ENCODE peak calls at places on chromosomes 3 and 15, in seven cellular contexts. D, Y, P, K, Z, S and R are unnamed samples.

GRCh38 chr3:89287902-89288520 is 180.6 kb downstream of the EPHA3 start:
- DNase-seq in Z (no peak), P (no peak), S (no peak), K (no peak), Y (no peak), D (no peak), R (no peak)

GRCh38 chr15:38035701-38036100 is 101.3 kb downstream of the TMCO5A start:
- DNase-seq in Y (no peak), P (no peak), D (no peak), K (no peak), Z (no peak), S (no peak), R (no peak)

GRCh38 chr15:99683000-99683670 is 50.1 kb downstream of the LYSMD4 start:
- DNase-seq in D (no peak), P (no peak), K (no peak), Y (no peak), Z (no peak), S (no peak), R (no peak)

GRCh38 chr3:127688022-127688415 is 15.3 kb downstream of the ABTB1 start:
- DNase-seq in K (no peak), P (peak), S (no peak), D (no peak), Z (no peak), Y (no peak), R (no peak)

GRCh38 chr3:155308831-155309230 is 15.3 kb upstream of the STRIT1 start:
- DNase-seq in Z (no peak), S (no peak), P (no peak), K (no peak), D (no peak), Y (no peak), R (no peak)

GRCh38 chr3:83934208-83935150 is 1024.3 kb upstream of the CADM2 start:
- DNase-seq in D (no peak), P (no peak), S (peak), K (no peak), Z (no peak), Y (no peak), R (no peak)

GRCh38 chr15:43253431-43254403 is 13.0 kb downstream of the TGM5 start:
- DNase-seq in Y (no peak), D (no peak), K (no peak), S (peak), Z (no peak), P (no peak), R (no peak)

GRCh38 chr15:35728176-35728938 is 182.4 kb upstream of the DPH6 start:
- DNase-seq in Y (no peak), P (no peak), Z (no peak), K (no peak), D (no peak), S (no peak), R (no peak)

GRCh38 chr3:195774917-195775316 is 36.8 kb downstream of the MUC4 start:
- DNase-seq in Z (no peak), P (no peak), K (peak), D (peak), S (no peak), Y (no peak), R (no peak)

DNA sequence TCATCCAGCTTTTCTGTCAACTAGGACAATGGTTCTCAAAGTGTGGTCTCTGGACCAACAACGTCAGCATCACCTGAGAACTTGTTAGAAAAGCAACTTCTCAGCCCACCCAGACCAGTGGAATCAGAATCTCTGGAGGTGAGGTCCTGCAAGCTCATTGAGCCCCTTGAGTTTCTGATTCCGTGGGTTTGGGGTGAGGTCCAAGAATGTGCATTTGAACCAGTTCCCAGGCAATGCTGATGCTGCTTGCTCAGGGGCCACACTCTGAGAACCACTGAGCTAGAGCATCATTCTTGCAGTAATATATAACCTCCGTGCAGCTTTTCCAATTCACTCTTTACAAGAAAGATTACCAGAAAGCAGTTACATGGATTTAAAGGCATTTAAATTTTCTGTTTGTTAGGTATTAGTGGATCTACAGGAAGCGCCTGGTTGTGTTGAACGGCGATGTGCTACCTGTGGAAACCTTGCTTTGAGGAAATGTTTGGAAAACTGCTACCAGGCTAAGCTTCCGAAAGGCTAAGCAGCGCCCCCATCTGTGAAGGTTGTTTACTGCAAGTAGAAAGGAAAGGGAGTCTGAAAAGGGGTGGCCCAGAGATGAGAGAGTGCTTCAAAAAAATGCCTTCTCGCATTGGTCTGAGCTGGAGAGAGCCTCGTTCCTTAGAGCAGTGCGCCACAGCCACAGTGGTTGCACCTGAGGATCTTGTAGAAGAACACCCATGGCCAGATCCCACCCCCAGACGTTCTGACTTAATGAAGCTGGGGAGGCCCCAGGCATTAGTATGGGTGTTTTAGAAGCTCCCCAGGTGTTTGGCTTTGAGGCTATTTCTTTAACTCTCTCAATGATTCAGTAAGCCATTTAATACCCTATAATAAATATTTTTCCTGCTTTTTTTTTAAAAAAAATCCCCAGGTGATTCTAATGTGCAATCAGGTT is 50.0 kb downstream of the RLBP1 start:
- DNase-seq in Y (no peak), Z (no peak), D (peak), S (no peak), P (no peak), K (peak), R (no peak)
- TF ChIP-seq POLR2AphosphoS5 in Y (no peak), Z (no peak), D (no peak), S (no peak), P (no peak), K (no peak), R (no peak)

GRCh38 chr3:115211810-115212492 is 64.9 kb upstream of the ZBTB20 start:
- DNase-seq in Y (no peak), S (no peak), D (no peak), K (no peak), Z (no peak), P (no peak), R (no peak)
- TF ChIP-seq POLR2AphosphoS5 in Y (no peak), S (no peak), D (no peak), K (no peak), Z (no peak), P (no peak), R (no peak)

GRCh38 chr3:179652467-179653105 is at the start of gene USP13:
- DNase-seq in K (peak), S (no peak), D (peak), Y (no peak), P (peak), Z (peak), R (peak)
- TF ChIP-seq POLR2AphosphoS5 in K (no peak), S (peak), D (peak), Y (peak), P (no peak), Z (no peak), R (no peak)

DNA sequence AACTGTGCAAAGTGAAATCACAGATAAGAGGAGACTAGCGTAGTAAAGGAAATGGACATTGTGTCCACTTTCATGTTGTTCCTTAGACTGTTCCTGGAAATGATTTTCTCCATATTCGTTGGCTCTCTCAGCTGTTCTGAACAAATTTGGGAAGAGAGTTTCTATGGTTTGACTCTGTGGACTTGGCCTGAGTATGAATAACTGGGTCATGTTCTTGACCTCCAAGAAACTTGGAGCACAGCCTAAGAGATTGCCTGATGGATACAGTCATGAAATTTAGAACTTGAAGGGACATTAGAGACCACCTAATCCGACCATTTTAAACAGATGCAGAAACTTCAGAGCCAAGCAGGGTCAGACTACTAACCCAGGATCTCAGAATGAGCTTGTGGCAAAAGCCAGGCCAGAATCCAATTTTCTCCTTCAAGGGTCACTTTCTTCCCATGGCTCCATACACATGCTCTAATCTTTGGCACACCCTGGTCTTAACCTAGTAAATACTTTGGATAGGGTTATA is 430.4 kb downstream of the RBMS3 start:
- DNase-seq in Y (no peak), K (no peak), Z (no peak), S (no peak), D (no peak), P (no peak), R (no peak)
- TF ChIP-seq POLR2AphosphoS5 in Y (no peak), K (no peak), Z (no peak), S (no peak), D (no peak), P (no peak), R (no peak)

DNA sequence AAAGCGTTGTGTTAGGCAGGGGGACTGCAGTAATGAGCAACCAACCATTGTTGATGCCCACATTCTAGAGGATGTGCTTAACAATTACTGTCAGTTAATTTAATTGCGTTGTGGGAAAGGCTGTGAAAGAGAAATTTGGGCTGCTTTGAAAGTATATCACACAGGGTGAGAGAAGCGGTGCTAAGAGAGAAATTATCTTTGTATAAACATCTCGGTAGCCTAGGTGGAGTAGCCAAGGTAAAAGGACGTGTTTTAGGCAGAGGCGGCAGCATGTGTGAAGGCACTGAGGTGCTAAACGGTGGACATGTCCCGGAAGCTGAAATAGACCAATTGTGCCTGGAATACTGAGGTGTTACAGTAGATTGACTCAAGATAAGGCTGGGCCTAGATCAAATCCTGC is 71.9 kb downstream of the UBE2E2 start:
- DNase-seq in S (no peak), Z (no peak), P (no peak), Y (no peak), K (no peak), D (no peak), R (no peak)
- TF ChIP-seq POLR2AphosphoS5 in S (no peak), Z (no peak), P (no peak), Y (no peak), K (no peak), D (no peak), R (no peak)

DNA sequence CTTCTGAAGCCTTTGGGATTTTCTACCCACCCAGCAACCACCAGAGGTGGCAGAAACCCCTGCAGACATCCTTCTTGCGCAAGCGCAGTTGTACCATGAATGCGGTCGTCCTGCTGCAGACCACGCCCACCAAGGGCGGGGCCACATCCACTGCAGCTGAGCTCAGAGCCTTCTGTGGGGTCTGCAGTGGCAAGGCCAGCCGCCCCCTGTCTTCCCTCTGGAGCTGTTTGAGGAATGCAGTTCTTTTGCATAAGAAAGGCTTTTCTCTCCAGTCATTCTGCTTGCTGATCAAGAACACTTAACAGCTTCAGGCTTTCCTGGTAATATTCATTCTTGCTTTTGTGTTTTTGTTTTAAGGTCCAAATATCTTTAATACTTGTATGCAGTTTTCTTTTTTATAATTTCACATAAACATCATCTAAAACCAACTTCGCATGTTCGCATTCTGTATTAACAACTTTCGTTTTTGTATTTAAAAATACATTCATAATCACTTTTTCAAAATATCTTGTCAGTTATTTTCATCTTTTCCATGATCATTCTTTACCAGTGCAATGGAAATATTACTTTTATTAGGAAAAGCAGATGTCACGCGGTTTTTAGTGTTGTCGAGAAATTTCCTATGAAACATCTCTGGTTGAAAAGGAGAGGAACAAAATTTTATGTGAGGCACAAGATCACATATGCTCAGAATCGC is 98.2 kb upstream of the SNRPN start:
- DNase-seq in Y (no peak), P (no peak), S (no peak), K (peak), D (no peak), Z (no peak), R (no peak)
- TF ChIP-seq POLR2AphosphoS5 in Y (no peak), P (no peak), S (no peak), K (no peak), D (no peak), Z (no peak), R (no peak)

GRCh38 chr3:64130436-64130835 is 94.8 kb downstream of the PRICKLE2 start:
- DNase-seq in P (no peak), Y (no peak), K (no peak), S (no peak), Z (no peak), D (no peak), R (no peak)

GRCh38 chr3:64133272-64133671 is 92.0 kb downstream of the PRICKLE2 start:
- DNase-seq in D (no peak), K (no peak), S (no peak), Y (no peak), P (no peak), Z (no peak), R (no peak)

GRCh38 chr3:64133991-64134390 is 91.3 kb downstream of the PRICKLE2 start:
- DNase-seq in P (no peak), Z (no peak), Y (no peak), D (no peak), K (no peak), S (no peak), R (no peak)

GRCh38 chr3:64129581-64129980 is 95.7 kb downstream of the PRICKLE2 start:
- DNase-seq in D (no peak), Z (no peak), S (no peak), P (no peak), Y (no peak), K (no peak), R (no peak)

DNA sequence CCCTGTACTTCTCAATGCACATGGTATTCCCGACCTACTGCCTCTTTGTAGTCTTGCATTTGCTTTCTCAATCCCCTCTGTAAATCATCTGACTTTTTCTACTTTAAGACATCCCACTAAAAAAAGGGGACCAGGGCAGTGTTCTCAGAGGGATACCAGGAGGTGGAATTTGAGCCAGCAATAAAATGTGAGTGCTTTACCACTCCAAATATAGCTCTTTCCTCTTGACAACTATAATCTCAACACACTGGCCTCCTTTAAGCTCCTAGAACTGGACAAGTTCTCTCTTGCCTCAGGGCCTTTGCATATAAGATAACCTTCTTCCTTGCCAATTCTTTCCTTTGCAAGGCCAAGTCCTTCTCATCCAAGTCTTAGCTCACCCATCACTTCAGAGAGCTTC is 93.5 kb downstream of the PRICKLE2 start:
- DNase-seq in D (no peak), S (no peak), Z (no peak), Y (no peak), K (no peak), P (no peak), R (no peak)
- TF ChIP-seq POLR2AphosphoS5 in D (no peak), S (no peak), Z (no peak), Y (no peak), K (no peak), P (no peak), R (no peak)

GRCh38 chr3:61560452-61561373 is 658 bp upstream of the PTPRG start:
- DNase-seq in S (no peak), Z (peak), K (no peak), P (peak), Y (peak), D (peak), R (peak)
- TF ChIP-seq POLR2AphosphoS5 in S (no peak), Z (no peak), K (no peak), P (peak), Y (no peak), D (no peak), R (peak)

DNA sequence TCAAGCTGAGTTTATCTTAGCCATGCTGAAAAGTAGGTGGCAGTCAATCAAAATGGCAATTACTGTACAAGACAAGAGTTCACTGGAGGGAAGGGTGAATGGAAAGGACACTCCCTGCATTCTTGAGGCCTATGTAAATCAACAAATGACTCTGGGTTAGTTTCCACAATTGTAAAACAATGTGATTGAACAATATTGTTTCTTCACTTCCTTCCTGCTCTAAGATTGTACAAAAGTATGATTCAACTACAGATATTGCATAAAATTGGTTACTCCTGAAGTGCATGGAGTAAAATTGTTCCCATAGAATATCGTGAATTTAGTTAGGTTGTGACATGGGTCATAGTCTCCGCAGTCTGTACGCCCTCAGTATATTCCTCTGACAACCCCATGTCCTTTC is 277.6 kb downstream of the LPP start:
- DNase-seq in Z (no peak), Y (no peak), D (no peak), S (no peak), P (no peak), K (no peak), R (no peak)
- TF ChIP-seq POLR2AphosphoS5 in Z (no peak), Y (peak), D (no peak), S (no peak), P (no peak), K (no peak), R (no peak)

DNA sequence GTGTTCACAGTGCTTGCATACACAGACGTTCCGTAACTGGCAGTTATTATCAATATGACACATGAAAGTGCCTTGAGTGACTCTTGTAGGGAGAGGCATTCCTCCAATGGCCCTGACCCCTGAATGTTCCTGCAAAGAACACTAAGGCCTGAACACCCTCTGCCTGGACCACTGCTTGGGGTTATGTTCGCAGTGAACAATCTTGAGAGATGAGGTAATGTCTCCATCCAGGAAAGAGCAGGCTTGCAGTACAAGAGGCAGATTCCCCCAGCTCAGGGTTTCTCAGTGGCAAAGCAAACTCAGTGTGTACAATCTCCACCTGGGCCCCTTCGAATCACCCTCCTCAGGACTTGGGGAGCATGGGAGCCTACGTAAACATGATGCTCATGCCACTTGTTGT is 324.6 kb downstream of the MAGI1 start:
- DNase-seq in S (no peak), Y (no peak), P (no peak), D (no peak), K (no peak), Z (no peak), R (no peak)
- TF ChIP-seq POLR2AphosphoS5 in S (no peak), Y (no peak), P (no peak), D (no peak), K (no peak), Z (no peak), R (no peak)